ENCODE peak calls at places on chromosome 22, in ten cellular contexts. D is IMR-90, M is GM12878, G is fibroblast of lung, B is endothelial cell of umbilical vein, P is HCT116, O is neural progenitor cell, V is mammary epithelial cell, H is astrocyte, I is K562. Y is an unnamed sample. For H3K36me3, the result is how much of the 10 kb centered on the place peaks cover.

GRCh38 chr22:44780876-44781275 is 28.5 kb downstream of the ARHGAP8 start:
- DNase-seq in M (no peak), D (no peak), G (no peak), P (no peak), O (no peak), V (no peak), I (no peak), B (no peak), H (no peak), Y (no peak)

GRCh38 chr22:46660604-46661201 is 40.5 kb downstream of the GRAMD4 start:
- DNase-seq in D (no peak), P (no peak), I (no peak), O (no peak), M (no peak), B (no peak), V (peak), G (no peak), H (no peak), Y (peak)

GRCh38 chr22:29158546-29158945 is 47.1 kb upstream of the EMID1 start:
- DNase-seq in I (no peak), H (no peak), V (no peak), P (no peak), M (no peak), D (no peak), O (no peak), G (no peak), B (no peak), Y (peak)

GRCh38 chr22:17914474-17914873 is 109.9 kb downstream of the MICAL3 start:
- DNase-seq in O (no peak), D (no peak), M (no peak), P (no peak), H (no peak), V (no peak), B (no peak), G (no peak), I (no peak), Y (no peak)

GRCh38 chr22:19055801-19056200 is 66.4 kb downstream of the DGCR2 start:
- DNase-seq in G (no peak), V (no peak), H (no peak), M (no peak), I (no peak), B (no peak), P (no peak), O (no peak), D (no peak), Y (peak)

GRCh38 chr22:49322861-49323622 is 504.6 kb downstream of the BRD1 start:
- DNase-seq in G (no peak), M (no peak), V (no peak), B (no peak), D (no peak), O (no peak), P (no peak), I (no peak), H (no peak), Y (peak)

GRCh38 chr22:26690654-26691376 is 33.4 kb downstream of the MIAT start:
- DNase-seq in H (no peak), M (no peak), D (no peak), I (no peak), P (no peak), G (no peak), O (no peak), B (peak), V (no peak), Y (no peak)

GRCh38 chr22:49324527-49325491 is 502.9 kb downstream of the BRD1 start:
- DNase-seq in G (no peak), H (no peak), I (no peak), D (no peak), P (no peak), V (no peak), M (no peak), B (no peak), O (no peak), Y (peak)

GRCh38 chr22:32327066-32327465 is 30.6 kb upstream of the RFPL3 start:
- DNase-seq in M (no peak), V (peak), B (peak), D (no peak), P (no peak), H (no peak), I (no peak), O (no peak), G (no peak), Y (no peak)

GRCh38 chr22:27185099-27185709 is 527.8 kb downstream of the MIAT start:
- DNase-seq in I (no peak), P (no peak), H (no peak), M (no peak), V (no peak), B (no peak), O (no peak), G (no peak), D (no peak), Y (no peak)

GRCh38 chr22:48053973-48054372 is 1291.5 kb downstream of the TBC1D22A start:
- DNase-seq in I (no peak), B (no peak), H (no peak), D (no peak), O (no peak), M (no peak), P (no peak), V (no peak), G (no peak), Y (no peak)

GRCh38 chr22:43017525-43018290 is 2.8 kb upstream of the PACSIN2 start:
- DNase-seq in I (no peak), H (no peak), M (no peak), B (no peak), G (no peak), D (no peak), P (no peak), V (no peak), O (no peak), Y (no peak)

GRCh38 chr22:36237462-36238347 is 1.6 kb downstream of the APOL2 start:
- DNase-seq in D (no peak), H (no peak), M (no peak), V (no peak), B (no peak), O (no peak), I (no peak), P (no peak), G (no peak), Y (no peak)

GRCh38 chr22:47724030-47724429 is 961.6 kb downstream of the TBC1D22A start:
- DNase-seq in P (no peak), M (no peak), I (no peak), O (no peak), B (no peak), D (no peak), V (no peak), H (no peak), G (no peak), Y (no peak)

GRCh38 chr22:19233189-19233661 is 54.7 kb upstream of the SLC25A1 start:
- DNase-seq in M (no peak), I (no peak), V (no peak), O (no peak), H (no peak), D (no peak), P (no peak), G (no peak), B (no peak), Y (no peak)

GRCh38 chr22:44363214-44363979 is 50.6 kb upstream of the SHISAL1 start:
- DNase-seq in M (no peak), P (no peak), D (peak), V (peak), G (peak), O (no peak), H (peak), B (peak), I (no peak), Y (peak)

GRCh38 chr22:48929276-48929790 is 898.3 kb downstream of the BRD1 start:
- DNase-seq in O (no peak), B (no peak), V (no peak), I (no peak), P (no peak), G (no peak), M (no peak), D (no peak), H (no peak), Y (no peak)

GRCh38 chr22:29379258-29379657 is 9.1 kb downstream of the AP1B1 start:
- DNase-seq in H (no peak), V (no peak), B (no peak), P (no peak), I (no peak), O (no peak), D (no peak), G (no peak), M (no peak), Y (no peak)

GRCh38 chr22:39498802-39499201 is 3.3 kb upstream of the MIEF1 start:
- DNase-seq in G (no peak), D (no peak), M (no peak), O (peak), H (no peak), I (no peak), V (no peak), P (no peak), B (no peak), Y (no peak)

GRCh38 chr22:17087176-17088131 is 2.7 kb downstream of the IL17RA start:
- DNase-seq in H (peak), P (no peak), M (peak), D (peak), I (no peak), G (peak), O (no peak), V (no peak), B (no peak), Y (no peak)

GRCh38 chr22:29078036-29078868 is 5.4 kb downstream of the KREMEN1 start:
- DNase-seq in B (no peak), H (no peak), O (no peak), G (no peak), M (no peak), I (no peak), D (no peak), V (no peak), P (no peak), Y (no peak)

GRCh38 chr22:49678137-49678841 is 149.4 kb downstream of the BRD1 start:
- DNase-seq in O (no peak), V (no peak), H (no peak), D (no peak), M (no peak), G (no peak), P (no peak), B (no peak), I (no peak), Y (peak)

GRCh38 chr22:43060213-43060612 is 29.0 kb downstream of the TTLL1 start:
- DNase-seq in M (no peak), I (peak), D (no peak), G (no peak), H (no peak), B (peak), V (no peak), P (no peak), O (peak), Y (no peak)

GRCh38 chr22:46064966-46065666 is 85.2 kb upstream of the PPARA start:
- DNase-seq in I (no peak), G (peak), O (no peak), P (no peak), V (peak), D (no peak), B (no peak), H (peak), M (no peak), Y (no peak)

GRCh38 chr22:44164031-44164430 is 16.7 kb upstream of the PARVG start:
- DNase-seq in V (no peak), P (no peak), D (no peak), B (no peak), G (no peak), I (no peak), H (no peak), M (no peak), O (no peak), Y (peak)

GRCh38 chr22:18056161-18056666 is 21.6 kb upstream of the PEX26 start:
- DNase-seq in I (no peak), G (peak), B (peak), V (peak), M (no peak), P (no peak), D (peak), H (peak), O (no peak), Y (peak)

GRCh38 chr22:26172389-26172990 is 3.2 kb downstream of the SEZ6L start:
- DNase-seq in I (peak), H (no peak), M (no peak), D (peak), P (peak), O (peak), G (peak), V (peak), B (peak), Y (no peak)

GRCh38 chr22:44363980-44364749 is 51.4 kb upstream of the SHISAL1 start:
- DNase-seq in V (no peak), G (no peak), O (no peak), M (no peak), I (no peak), P (no peak), H (no peak), D (no peak), B (no peak), Y (peak)

GRCh38 chr22:50206599-50206998 is 5.8 kb downstream of the SELENOO start:
- DNase-seq in G (peak), D (peak), I (peak), P (no peak), V (no peak), O (peak), H (no peak), B (peak), M (no peak), Y (peak)

GRCh38 chr22:31084811-31085492 is 3.8 kb downstream of the SMTN start:
- DNase-seq in D (peak), O (peak), B (peak), H (peak), G (peak), I (peak), V (peak), P (no peak), M (peak), Y (peak)

GRCh38 chr22:48091656-48092223 is 1329.3 kb downstream of the TBC1D22A start:
- DNase-seq in M (no peak), G (no peak), B (no peak), D (no peak), V (no peak), P (no peak), I (no peak), O (no peak), H (no peak), Y (no peak)

GRCh38 chr22:41181349-41182241 is 23.5 kb upstream of the L3MBTL2 start:
- DNase-seq in B (peak), V (peak), G (peak), P (no peak), M (no peak), H (peak), O (no peak), D (peak), I (no peak), Y (peak)

GRCh38 chr22:27551402-27551801 is 250.2 kb downstream of the MN1 start:
- DNase-seq in P (no peak), B (no peak), M (no peak), O (no peak), H (no peak), I (no peak), V (no peak), D (no peak), G (no peak), Y (no peak)

GRCh38 chr22:18075101-18075730 is 2.6 kb upstream of the PEX26 start:
- DNase-seq in P (no peak), O (no peak), M (no peak), D (no peak), I (no peak), G (no peak), H (no peak), B (no peak), V (no peak), Y (no peak)

GRCh38 chr22:26406118-26406517 is 22.9 kb upstream of the ASPHD2 start:
- DNase-seq in I (peak), B (no peak), P (no peak), H (peak), V (no peak), D (peak), G (peak), O (no peak), M (no peak), Y (no peak)

GRCh38 chr22:41367680-41368542 is 13.8 kb upstream of the TEF start:
- DNase-seq in M (no peak), B (no peak), G (peak), O (peak), H (peak), D (peak), V (peak), P (no peak), I (no peak), Y (peak)

GRCh38 chr22:44449683-44450425 is 48.2 kb downstream of the RTL6 start:
- DNase-seq in I (no peak), P (no peak), H (no peak), V (no peak), D (no peak), M (no peak), G (no peak), B (no peak), O (no peak), Y (peak)

GRCh38 chr22:32858121-32858703 is 56.7 kb downstream of the TIMP3 start:
- DNase-seq in V (no peak), I (no peak), P (no peak), B (no peak), G (no peak), H (no peak), O (no peak), M (no peak), D (no peak), Y (no peak)

GRCh38 chr22:23847991-23848864 is 9.4 kb upstream of the DERL3 start:
- DNase-seq in I (no peak), P (no peak), G (no peak), H (no peak), M (no peak), B (no peak), O (peak), D (no peak), V (no peak), Y (peak)
- TF ChIP-seq CTCF in I (no peak), P (no peak), G (no peak), H (no peak), M (no peak), B (no peak), O (no peak), D (no peak), V (no peak), Y (no peak)

GRCh38 chr22:20875296-20875695 is 16.5 kb downstream of the SNAP29 start:
- DNase-seq in O (no peak), H (no peak), P (no peak), G (no peak), V (no peak), M (no peak), I (no peak), B (no peak), D (no peak), Y (no peak)

GRCh38 chr22:20877715-20878114 is 18.9 kb downstream of the SNAP29 start:
- DNase-seq in G (no peak), M (no peak), H (no peak), I (no peak), B (no peak), O (no peak), D (no peak), P (no peak), V (no peak), Y (no peak)

GRCh38 chr22:20868225-20868944 is 9.6 kb downstream of the SNAP29 start:
- DNase-seq in D (peak), H (no peak), B (no peak), I (peak), P (no peak), V (no peak), G (no peak), M (no peak), O (no peak), Y (peak)

GRCh38 chr22:20869234-20869633 is 10.4 kb downstream of the SNAP29 start:
- DNase-seq in V (no peak), G (no peak), I (peak), H (no peak), O (no peak), P (no peak), M (no peak), D (no peak), B (no peak), Y (no peak)

DNA sequence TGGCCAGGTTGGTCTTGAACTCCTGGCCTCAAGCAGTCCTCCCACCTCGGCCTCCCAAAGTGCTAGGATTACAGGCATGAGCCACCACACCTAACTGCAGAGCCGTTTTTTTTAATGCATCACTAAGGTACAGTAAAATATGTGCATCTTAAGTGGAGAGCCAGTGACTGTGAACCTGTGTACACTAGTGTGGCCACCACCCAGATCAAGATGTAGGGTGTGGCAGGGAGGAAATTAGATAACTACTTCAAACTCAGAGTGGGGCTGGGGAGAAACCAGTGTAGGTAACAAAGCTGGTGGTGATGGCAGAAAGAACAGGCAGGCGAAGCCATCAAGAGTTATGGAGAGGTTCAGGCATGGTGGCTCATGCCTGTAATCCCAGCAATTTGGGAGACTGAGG is 14.4 kb downstream of the SNAP29 start:
- DNase-seq in M (no peak), I (peak), P (no peak), G (no peak), H (no peak), O (no peak), B (no peak), V (no peak), D (no peak), Y (no peak)
- H3K36me3 ChIP-seq in M (under half), I (half or more), P (under half), G (under half), H (under half), O (under half), B (under half), V (under half), D (under half), Y (under half)

DNA sequence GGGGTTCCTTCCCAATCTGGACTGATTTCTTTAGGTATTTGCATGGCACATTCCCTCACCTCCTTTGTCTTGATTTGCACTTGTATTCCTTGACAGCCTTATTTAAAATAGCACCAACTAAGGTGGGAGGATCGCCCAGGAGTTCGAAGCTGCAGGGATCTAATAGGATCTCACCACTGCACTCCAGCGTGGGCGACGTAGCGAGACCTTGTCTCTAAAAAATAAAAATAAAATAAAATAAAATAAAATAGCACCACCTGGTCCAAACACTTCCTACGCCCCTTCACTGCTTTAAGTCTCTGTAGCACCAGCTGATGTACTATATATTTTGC is 775 bp downstream of the SLC2A11 start:
- DNase-seq in O (no peak), G (no peak), V (no peak), D (no peak), P (no peak), I (no peak), M (no peak), H (no peak), B (no peak), Y (no peak)
- H3K9ac ChIP-seq in O (no peak), G (no peak), V (no peak), D (peak), P (peak), I (peak), M (peak), H (peak), B (no peak), Y (peak)

GRCh38 chr22:37909756-37910155 is 3.7 kb downstream of the MICALL1 start:
- DNase-seq in D (no peak), V (no peak), G (no peak), H (no peak), P (no peak), M (no peak), B (no peak), O (no peak), I (no peak), Y (no peak)

GRCh38 chr22:37904572-37905533 is 1.2 kb upstream of the MICALL1 start:
- DNase-seq in D (peak), G (peak), M (no peak), B (peak), I (peak), P (peak), H (peak), V (peak), O (no peak), Y (peak)

GRCh38 chr22:37906364-37907008 is 389 bp downstream of the MICALL1 start:
- DNase-seq in V (no peak), I (peak), B (no peak), D (no peak), O (peak), M (no peak), P (no peak), G (no peak), H (no peak), Y (peak)

GRCh38 chr22:37907036-37907954 is 1.2 kb downstream of the MICALL1 start:
- DNase-seq in H (no peak), D (peak), B (peak), O (no peak), I (no peak), G (no peak), P (no peak), M (no peak), V (no peak), Y (peak)

GRCh38 chr22:37905534-37906363 is at the start of gene MICALL1:
- DNase-seq in M (no peak), D (peak), I (peak), G (peak), V (peak), P (no peak), B (peak), O (peak), H (peak), Y (peak)
- TF ChIP-seq CTCF in M (peak), D (peak), I (peak), G (no peak), V (no peak), P (no peak), B (no peak), O (peak), H (no peak), Y (peak)

Y was measured in kidney.